ENCODE peak calls at places on chromosome 1, in eight cellular contexts. G, B, V, W, M, N, C and R are unnamed samples.

GRCh38 chr1:101728029-101728428 is 268.7 kb downstream of the OLFM3 start:
- DNase-seq in B (no peak), G (no peak), N (no peak), W (no peak), C (no peak), M (no peak), V (no peak), R (no peak)

GRCh38 chr1:206921772-206922265 is at the start of gene FCMR:
- DNase-seq in N (no peak), G (no peak), V (no peak), W (no peak), B (no peak), C (no peak), M (no peak), R (no peak)

GRCh38 chr1:74767490-74767889 is 34.5 kb downstream of the TYW3 start:
- DNase-seq in W (no peak), C (peak; percentile 44), M (peak; percentile 54), G (no peak), V (no peak), N (no peak), B (peak; percentile 1), R (no peak)

GRCh38 chr1:226309398-226310122 is 596 bp upstream of the LIN9 start:
- DNase-seq in N (no peak), V (no peak), W (no peak), C (no peak), G (no peak), B (peak; percentile 35), M (peak; percentile 66), R (peak; percentile 86)

GRCh38 chr1:55781944-55782482 is 566.8 kb upstream of the USP24 start:
- DNase-seq in M (no peak), W (no peak), N (no peak), G (peak; percentile 22), V (peak; percentile 67), C (peak; percentile 32), B (peak; percentile 53), R (no peak)

GRCh38 chr1:91583326-91583755 is 82.7 kb downstream of the CDC7 start:
- DNase-seq in B (no peak), N (no peak), V (no peak), M (no peak), G (no peak), C (no peak), W (peak; percentile 81), R (no peak)

GRCh38 chr1:206557636-206558473 is 50.5 kb downstream of the RASSF5 start:
- DNase-seq in W (no peak), C (no peak), G (no peak), B (no peak), N (no peak), M (no peak), V (no peak), R (no peak)

GRCh38 chr1:180098242-180098995 is 56.2 kb upstream of the QSOX1 start:
- DNase-seq in V (peak; percentile 54), M (no peak), N (no peak), W (peak; percentile 93), C (no peak), G (no peak), B (peak; percentile 7), R (no peak)

GRCh38 chr1:183175631-183176030 is 10.4 kb upstream of the LAMC2 start:
- DNase-seq in V (no peak), M (no peak), C (no peak), N (no peak), B (no peak), W (no peak), G (no peak), R (no peak)

GRCh38 chr1:224182057-224182865 is 779 bp upstream of the DEGS1 start:
- DNase-seq in G (no peak), B (peak; percentile 26), M (no peak), V (no peak), N (peak; percentile 42), C (no peak), W (no peak), R (no peak)

GRCh38 chr1:7487756-7488474 is 283.2 kb upstream of the VAMP3 start:
- DNase-seq in M (no peak), W (no peak), B (no peak), C (no peak), G (no peak), N (no peak), V (no peak), R (no peak)
- TF ChIP-seq CTCF in M (no peak), W (no peak), B (no peak), C (no peak), G (no peak), N (no peak), V (no peak), R (no peak)

DNA sequence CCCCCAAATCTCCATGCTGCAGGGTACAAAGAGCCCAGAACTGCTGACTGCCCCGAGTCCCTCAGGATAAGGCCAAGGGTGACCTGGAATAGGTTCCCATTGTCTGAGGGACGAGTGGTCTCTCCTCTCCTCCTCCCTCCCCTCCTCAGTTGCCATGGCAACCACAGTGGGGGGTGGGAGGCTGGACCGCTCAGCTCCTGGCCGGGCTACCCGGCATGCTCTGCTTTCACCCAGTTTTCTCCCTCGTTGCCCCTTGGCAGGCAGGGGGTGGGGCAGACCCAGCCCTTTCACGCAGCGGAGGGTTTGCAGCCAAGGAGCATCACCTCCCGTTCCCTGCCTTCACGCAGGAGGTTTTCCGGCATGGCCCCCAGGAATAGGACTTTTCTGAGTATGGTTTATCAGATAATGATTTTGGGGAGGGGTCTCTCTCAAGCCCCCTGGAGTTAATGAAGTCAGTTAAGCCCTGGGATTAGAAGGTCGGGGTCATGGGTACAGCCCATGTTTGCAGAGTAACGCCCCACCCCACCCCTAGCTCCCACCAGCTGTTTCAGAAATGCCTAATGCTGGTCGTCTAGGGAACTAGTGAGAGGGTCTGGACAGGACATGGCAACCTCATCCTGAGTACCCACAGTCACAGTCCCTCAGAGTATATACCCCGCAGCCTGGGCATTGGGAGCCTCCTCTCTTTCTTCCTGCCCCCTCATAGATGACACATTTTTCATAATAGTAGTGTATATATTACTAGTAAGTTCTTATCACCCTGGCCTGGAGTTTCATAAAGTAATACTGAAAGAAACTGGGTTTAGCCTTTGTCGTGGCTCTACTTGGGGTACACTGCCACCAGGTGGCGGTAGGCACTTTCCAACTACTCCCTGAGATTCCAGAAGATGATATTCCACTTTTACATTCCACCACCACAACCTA is 20.7 kb downstream of the C1QB start:
- DNase-seq in N (no peak), M (peak; percentile 67), W (peak; percentile 23), G (no peak), B (peak; percentile 61), C (peak; percentile 41), V (peak; percentile 74), R (no peak)
- TF ChIP-seq CTCF in N (peak; percentile 35), M (peak; percentile 46), W (peak; percentile 88), G (no peak), B (peak; percentile 70), C (peak; percentile 89), V (peak; percentile 79), R (peak; percentile 89)

DNA sequence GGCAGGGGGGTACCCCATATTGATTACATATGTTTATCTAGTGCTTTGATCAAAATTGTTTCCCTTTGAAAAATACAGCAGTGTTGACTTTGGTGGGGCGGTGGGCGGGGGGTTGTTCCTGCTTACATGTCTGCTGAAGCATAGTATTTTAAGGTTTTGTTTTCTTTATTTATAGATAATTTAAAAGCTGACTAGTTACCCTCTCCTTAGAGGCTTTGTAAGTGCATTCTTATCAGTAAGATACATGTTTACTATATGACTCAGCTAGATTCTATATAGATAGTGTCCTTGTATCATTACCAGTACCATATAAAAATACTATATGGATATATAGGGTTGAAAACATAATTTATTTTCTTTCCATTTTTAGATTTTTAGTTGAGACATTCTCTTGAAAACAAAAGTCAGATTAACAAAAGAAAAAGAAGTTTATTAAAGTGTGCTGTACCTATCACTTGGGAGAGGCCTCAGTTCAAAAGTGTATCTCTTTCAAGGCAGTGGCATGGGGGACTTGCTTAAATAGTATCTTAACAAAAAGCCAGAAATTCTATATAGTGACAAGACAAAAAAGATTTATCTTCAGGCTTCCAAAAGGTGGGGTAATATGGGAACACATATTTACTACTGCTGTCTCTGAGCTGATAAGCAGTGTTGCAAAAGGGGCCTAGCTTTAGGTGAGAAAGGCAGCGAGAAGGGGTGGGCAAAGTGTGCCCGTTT is 79.0 kb downstream of the HS2ST1 start:
- DNase-seq in W (no peak), N (no peak), C (no peak), M (no peak), B (no peak), G (no peak), V (no peak), R (no peak)
- TF ChIP-seq CTCF in W (no peak), N (no peak), C (no peak), M (no peak), B (no peak), G (no peak), V (no peak), R (no peak)

GRCh38 chr1:161887724-161888287 is 121.7 kb downstream of the ATF6 start:
- DNase-seq in M (no peak), B (no peak), N (no peak), C (no peak), V (no peak), G (no peak), W (no peak), R (no peak)

GRCh38 chr1:161885013-161885412 is 118.9 kb downstream of the ATF6 start:
- DNase-seq in W (no peak), M (no peak), B (peak; percentile 41), V (no peak), G (no peak), C (no peak), N (no peak), R (no peak)

GRCh38 chr1:161885759-161886158 is 119.6 kb downstream of the ATF6 start:
- DNase-seq in V (no peak), N (no peak), G (no peak), W (no peak), M (no peak), B (no peak), C (no peak), R (no peak)

GRCh38 chr1:161884475-161884874 is 118.4 kb downstream of the ATF6 start:
- DNase-seq in N (no peak), B (no peak), C (no peak), V (no peak), M (no peak), G (no peak), W (no peak), R (no peak)

GRCh38 chr1:161886589-161886988 is 120.5 kb downstream of the ATF6 start:
- DNase-seq in G (no peak), V (no peak), M (no peak), N (no peak), C (no peak), B (no peak), W (no peak), R (no peak)
- TF ChIP-seq CTCF in G (no peak), V (no peak), M (no peak), N (no peak), C (no peak), B (no peak), W (no peak), R (no peak)

GRCh38 chr1:109112652-109113285 is 1.1 kb upstream of the ELAPOR1 start:
- DNase-seq in M (peak; percentile 100), B (peak; percentile 83), C (peak; percentile 80), N (peak; percentile 95), G (peak; percentile 87), V (peak; percentile 94), W (peak; percentile 70), R (peak; percentile 98)

GRCh38 chr1:109111386-109112055 is 2.4 kb upstream of the ELAPOR1 start:
- DNase-seq in G (no peak), M (no peak), C (no peak), W (no peak), N (no peak), B (no peak), V (no peak), R (no peak)

GRCh38 chr1:109113787-109114568 is at the start of gene ELAPOR1:
- DNase-seq in W (no peak), C (no peak), G (peak; percentile 88), M (peak; percentile 63), B (peak; percentile 42), V (peak; percentile 60), N (no peak), R (no peak)

GRCh38 chr1:109109906-109110305 is 4.0 kb upstream of the ELAPOR1 start:
- DNase-seq in V (no peak), G (no peak), C (no peak), M (no peak), B (no peak), W (no peak), N (no peak), R (no peak)

GRCh38 chr1:109112056-109112651 is 1.8 kb upstream of the ELAPOR1 start:
- DNase-seq in M (no peak), G (no peak), W (no peak), V (no peak), C (no peak), B (no peak), N (no peak), R (no peak)
- TF ChIP-seq CTCF in M (no peak), G (no peak), W (peak; percentile 35), V (peak; percentile 35), C (peak; percentile 61), B (no peak), N (no peak), R (no peak)